ENCODE peak calls at places on chromosomes 13 and 19, in seven cellular contexts. Z is mesendoderm, R is IMR-90, C is neuronal stem cell, D is H1, W is H9, M is trophoblast cell. K is an unnamed sample.
A peak's percentile ranks its signal among the peaks of the same experiment; 100 is the strongest.

GRCh38 chr19:11658954-11659353 is 61.7 kb downstream of the ZNF627 start:
- DNase-seq in Z (no peak), R (no peak), C (no peak), D (no peak), W (no peak), M (no peak), K (no peak)

GRCh38 chr19:2811735-2812413 is 7.8 kb upstream of the ZNF554 start:
- DNase-seq in Z (no peak), R (no peak), C (no peak), D (peak; percentile 42), W (no peak), M (no peak), K (no peak)

GRCh38 chr19:4144666-4145261 is 8.7 kb upstream of the CREB3L3 start:
- DNase-seq in Z (no peak), R (peak; percentile 43), C (no peak), D (no peak), W (no peak), M (no peak), K (peak; percentile 45)

GRCh38 chr13:79541426-79542049 is 60.6 kb downstream of the NDFIP2 start:
- DNase-seq in Z (peak; percentile 68), R (peak; percentile 73), C (peak; percentile 63), D (no peak), W (no peak), M (peak; percentile 95), K (peak; percentile 76)

GRCh38 chr13:47480121-47480520 is 521.0 kb downstream of the SUCLA2 start:
- DNase-seq in Z (no peak), R (peak; percentile 96), C (no peak), D (no peak), W (no peak), M (peak; percentile 48), K (peak; percentile 89)

GRCh38 chr13:111354789-111355188 is 34.3 kb downstream of the TEX29 start:
- DNase-seq in Z (no peak), R (no peak), C (no peak), D (no peak), W (no peak), M (no peak), K (no peak)

GRCh38 chr13:38686635-38687245 is at the start of gene FREM2:
- DNase-seq in Z (peak; percentile 98), R (no peak), C (peak; percentile 92), D (peak; percentile 89), W (peak; percentile 97), M (peak; percentile 60), K (peak; percentile 47)

GRCh38 chr13:93882086-93882651 is 597.3 kb downstream of the DCT start:
- DNase-seq in Z (no peak), R (peak; percentile 72), C (no peak), D (no peak), W (no peak), M (no peak), K (peak; percentile 62)

GRCh38 chr19:2618611-2619010 is 83.9 kb downstream of the GNG7 start:
- DNase-seq in Z (no peak), R (peak; percentile 28), C (no peak), D (no peak), W (no peak), M (peak; percentile 49), K (no peak)

GRCh38 chr13:73464758-73465628 is 406.2 kb downstream of the KLF5 start:
- DNase-seq in Z (no peak), R (no peak), C (no peak), D (no peak), W (no peak), M (no peak), K (no peak)

GRCh38 chr13:113916330-113916815 is 52.5 kb upstream of the GAS6 start:
- DNase-seq in Z (no peak), R (peak; percentile 60), C (no peak), D (no peak), W (peak; percentile 12), M (no peak), K (peak; percentile 77)

GRCh38 chr19:52028780-52029123 is 573 bp upstream of the ZNF614 start:
- DNase-seq in Z (no peak), R (no peak), C (no peak), D (no peak), W (no peak), M (no peak), K (no peak)

GRCh38 chr19:29665215-29665825 is at the start of gene PLEKHF1:
- DNase-seq in Z (peak; percentile 83), R (peak; percentile 59), C (peak; percentile 85), D (peak; percentile 96), W (peak; percentile 87), M (peak; percentile 94), K (peak; percentile 70)

GRCh38 chr13:27374126-27374613 is 50.2 kb upstream of the GTF3A start:
- DNase-seq in Z (no peak), R (no peak), C (no peak), D (no peak), W (no peak), M (no peak), K (no peak)

GRCh38 chr13:46321494-46322225 is 65.4 kb downstream of the RUBCNL start:
- DNase-seq in Z (peak; percentile 73), R (peak; percentile 44), C (peak; percentile 39), D (peak; percentile 59), W (peak; percentile 55), M (peak; percentile 78), K (peak; percentile 57)

GRCh38 chr13:78827471-78827870 is 168.5 kb upstream of the OBI1 start:
- DNase-seq in Z (peak; percentile 31), R (no peak), C (no peak), D (no peak), W (peak; percentile 28), M (no peak), K (no peak)

GRCh38 chr19:33032218-33032781 is 32.4 kb downstream of the RHPN2 start:
- DNase-seq in Z (peak; percentile 90), R (no peak), C (no peak), D (no peak), W (no peak), M (no peak), K (no peak)

GRCh38 chr13:70253834-70254233 is 145.6 kb upstream of the KLHL1 start:
- DNase-seq in Z (no peak), R (no peak), C (no peak), D (no peak), W (no peak), M (no peak), K (peak; percentile 48)

DNA sequence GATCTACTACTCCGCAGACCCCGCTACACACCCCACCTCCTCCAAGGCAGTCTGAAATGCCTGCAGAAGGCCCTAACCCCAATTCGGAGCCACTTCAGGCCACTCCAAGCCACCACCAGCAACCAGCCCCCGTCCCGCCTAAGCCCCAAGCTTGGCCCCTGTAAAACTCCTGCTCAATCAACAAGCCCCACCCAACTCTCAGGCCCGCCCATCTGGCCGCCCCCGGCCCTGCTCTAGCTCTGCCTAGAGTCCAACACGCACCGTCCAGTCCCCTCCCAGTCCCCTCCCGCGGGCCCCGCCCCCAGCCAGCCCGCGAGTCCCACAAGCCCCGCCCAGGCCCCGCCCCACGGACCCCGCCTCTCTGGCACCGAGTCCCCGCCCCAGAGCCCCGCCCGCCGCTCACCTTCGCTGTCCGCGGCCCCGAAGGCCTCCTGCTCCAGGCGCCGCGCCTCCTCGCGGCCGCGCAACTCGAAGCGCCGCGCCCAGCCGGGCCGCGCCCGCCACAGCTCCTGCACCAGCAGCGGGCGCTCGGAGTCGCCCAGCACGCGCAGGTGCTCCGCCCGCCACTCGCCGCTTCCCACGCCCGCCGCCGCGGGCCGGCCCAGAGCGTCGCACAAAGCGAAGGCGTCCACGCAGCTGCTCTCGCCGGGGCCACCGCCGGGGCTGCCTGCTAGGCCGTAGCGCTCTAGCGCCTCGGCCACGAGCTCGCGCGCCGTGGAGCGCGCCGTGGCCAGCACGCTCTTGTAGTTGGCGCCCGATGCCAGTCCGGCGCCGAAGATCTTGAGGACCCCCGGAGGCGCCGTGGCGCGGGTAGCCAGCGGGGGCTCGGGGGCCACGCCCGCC is 1.6 kb downstream of the RASIP1 start:
- DNase-seq in Z (peak; percentile 97), R (peak; percentile 65), C (peak; percentile 94), D (peak; percentile 99), W (peak; percentile 99), M (peak; percentile 93), K (peak; percentile 77)
- H3K9ac ChIP-seq in Z (peak overlapping the region; percentile 69), R (no peak overlapping the region), C (peak overlapping the region; percentile 93), D (no peak overlapping the region), W (no peak overlapping the region), M (peak overlapping the region; percentile 68), K (no peak overlapping the region)

DNA sequence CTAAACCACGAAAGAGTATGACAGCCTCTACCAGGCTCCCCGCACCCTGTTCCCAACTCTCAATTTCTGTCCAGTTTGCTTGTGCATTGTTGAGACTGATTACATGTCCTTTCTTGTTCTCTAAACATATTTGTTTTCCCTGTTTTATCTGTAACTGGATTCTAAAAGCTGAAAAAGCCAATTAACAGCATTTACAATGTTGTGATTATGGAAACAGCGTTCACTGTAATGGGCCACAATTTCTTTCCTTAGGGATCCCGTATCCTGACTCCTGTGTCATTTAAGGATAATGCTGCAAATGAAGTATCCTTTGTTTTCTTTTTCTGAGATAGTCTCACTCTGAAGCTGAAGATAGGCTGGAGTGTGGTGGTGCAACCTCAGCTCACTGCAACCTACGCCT is 20.5 kb downstream of the EBPL start:
- DNase-seq in Z (no peak), R (no peak), C (no peak), D (no peak), W (no peak), M (no peak), K (no peak)
- H2BK120ac ChIP-seq in Z (no peak overlapping the region), R (no peak overlapping the region), C (no peak overlapping the region), D (no peak overlapping the region), W (no peak overlapping the region), M (no peak overlapping the region), K (no peak overlapping the region)

GRCh38 chr19:49629659-49630058 is 10.3 kb downstream of the RRAS start:
- DNase-seq in Z (no peak), R (no peak), C (no peak), D (no peak), W (no peak), M (no peak), K (no peak)
- H3K9ac ChIP-seq in Z (no peak overlapping the region), R (no peak overlapping the region), C (no peak overlapping the region), D (no peak overlapping the region), W (no peak overlapping the region), M (no peak overlapping the region), K (no peak overlapping the region)

DNA sequence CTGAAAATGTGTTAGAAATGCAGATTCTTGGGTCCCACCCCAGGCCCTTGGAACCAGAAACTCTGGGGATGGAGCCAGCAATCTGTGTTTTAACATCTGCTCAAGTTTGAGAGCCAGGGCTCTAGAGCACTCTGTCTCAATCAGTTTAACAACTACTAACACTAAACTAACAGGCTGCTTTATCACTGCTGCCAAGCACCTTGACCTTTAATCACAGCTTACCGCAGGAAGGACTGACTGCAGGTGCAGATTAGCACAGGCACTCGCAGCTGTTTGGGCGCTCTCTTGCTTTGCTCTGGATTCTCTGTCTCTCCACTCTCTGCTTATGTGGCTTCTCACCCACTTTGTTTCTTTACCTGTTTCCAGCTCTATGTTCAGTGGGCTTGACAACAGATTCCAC is 163.5 kb downstream of the MTUS2 start:
- DNase-seq in Z (peak; percentile 14), R (no peak), C (no peak), D (no peak), W (no peak), M (no peak), K (no peak)
- H2BK120ac ChIP-seq in Z (no peak overlapping the region), R (no peak overlapping the region), C (no peak overlapping the region), D (no peak overlapping the region), W (no peak overlapping the region), M (no peak overlapping the region), K (no peak overlapping the region)

K was measured in mesenchymal stem cell.